ENCODE peak calls at places on chromosomes 1 and 21, in four cellular contexts. X is heart right ventricle, K is upper lobe of right lung, F is neural progenitor cell. L is an unnamed sample. For H3K4me1 and H3K36me3, the result is how much of the 10 kb centered on the place peaks cover.

GRCh38 chr1:15956150-15956549 is 19.8 kb downstream of the ZBTB17 start:
- DNase-seq in X (no peak), K (no peak), F (no peak), L (no peak)

GRCh38 chr21:37204580-37204979 is 62.6 kb downstream of the VPS26C start:
- DNase-seq in X (no peak), K (no peak), F (no peak), L (no peak)

GRCh38 chr1:173475564-173476196 is 1.5 kb upstream of the PRDX6 start:
- DNase-seq in X (no peak), K (no peak), F (no peak), L (peak)

GRCh38 chr1:28592314-28593071 is 428 bp downstream of the RAB42 start:
- DNase-seq in X (no peak), K (peak), F (peak), L (no peak)

GRCh38 chr1:72557446-72558049 is 275.2 kb upstream of the NEGR1 start:
- DNase-seq in X (no peak), K (no peak), F (peak), L (no peak)

GRCh38 chr1:12177999-12178441 is 11.2 kb downstream of the TNFRSF1B start:
- DNase-seq in X (no peak), K (peak), F (no peak), L (peak)

GRCh38 chr1:47402591-47402990 is 13.5 kb upstream of the FOXE3 start:
- DNase-seq in X (no peak), K (no peak), F (no peak), L (no peak)

GRCh38 chr21:28066051-28066450 is 926.6 kb downstream of the LTN1 start:
- DNase-seq in X (no peak), K (no peak), F (no peak), L (no peak)

GRCh38 chr1:39671793-39672550 is at the start of gene NT5C1A:
- DNase-seq in X (peak), K (peak), F (peak), L (peak)

GRCh38 chr1:75345538-75346292 is 211.5 kb downstream of the LHX8 start:
- DNase-seq in X (no peak), K (no peak), F (no peak), L (no peak)

GRCh38 chr21:25898671-25899070 is 163.9 kb downstream of the GABPA start:
- DNase-seq in X (no peak), K (no peak), F (no peak), L (no peak)

GRCh38 chr1:228810855-228811654 is 75.8 kb downstream of the RHOU start:
- DNase-seq in X (no peak), K (no peak), F (no peak), L (no peak)

GRCh38 chr1:65177457-65177856 is 29.5 kb downstream of the AK4 start:
- DNase-seq in X (no peak), K (no peak), F (no peak), L (no peak)

GRCh38 chr1:235253219-235253640 is 74.7 kb downstream of the ARID4B start:
- DNase-seq in X (peak), K (no peak), F (peak), L (peak)

GRCh38 chr1:12170263-12170671 is 3.5 kb downstream of the TNFRSF1B start:
- DNase-seq in X (no peak), K (no peak), F (no peak), L (no peak)

GRCh38 chr1:94398356-94398755 is 19.8 kb upstream of the ABCD3 start:
- DNase-seq in X (no peak), K (no peak), F (no peak), L (no peak)

GRCh38 chr1:243393093-243393492 is 137.3 kb downstream of the SDCCAG8 start:
- DNase-seq in X (no peak), K (no peak), F (no peak), L (no peak)

GRCh38 chr1:78323311-78323710 is 167.5 kb upstream of the PTGFR start:
- DNase-seq in X (no peak), K (no peak), F (no peak), L (no peak)

GRCh38 chr1:31559715-31560114 is 16.6 kb upstream of the TINAGL1 start:
- DNase-seq in X (no peak), K (no peak), F (no peak), L (no peak)

GRCh38 chr1:23638786-23639241 is 52.8 kb upstream of the RPL11 start:
- DNase-seq in X (peak), K (no peak), F (no peak), L (no peak)

GRCh38 chr1:29426701-29427279 is 190.5 kb downstream of the PTPRU start:
- DNase-seq in X (no peak), K (no peak), F (no peak), L (no peak)

GRCh38 chr1:244080343-244080929 is 29.4 kb downstream of the ZBTB18 start:
- DNase-seq in X (no peak), K (no peak), F (no peak), L (no peak)

GRCh38 chr1:187408217-187409004 is 579.7 kb downstream of the PLA2G4A start:
- DNase-seq in X (no peak), K (no peak), F (peak), L (no peak)

GRCh38 chr1:109619405-109619654 is at the start of gene GNAT2:
- DNase-seq in X (no peak), K (no peak), F (no peak), L (no peak)

GRCh38 chr1:102833171-102833570 is 275.2 kb downstream of the COL11A1 start:
- DNase-seq in X (no peak), K (no peak), F (no peak), L (no peak)

DNA sequence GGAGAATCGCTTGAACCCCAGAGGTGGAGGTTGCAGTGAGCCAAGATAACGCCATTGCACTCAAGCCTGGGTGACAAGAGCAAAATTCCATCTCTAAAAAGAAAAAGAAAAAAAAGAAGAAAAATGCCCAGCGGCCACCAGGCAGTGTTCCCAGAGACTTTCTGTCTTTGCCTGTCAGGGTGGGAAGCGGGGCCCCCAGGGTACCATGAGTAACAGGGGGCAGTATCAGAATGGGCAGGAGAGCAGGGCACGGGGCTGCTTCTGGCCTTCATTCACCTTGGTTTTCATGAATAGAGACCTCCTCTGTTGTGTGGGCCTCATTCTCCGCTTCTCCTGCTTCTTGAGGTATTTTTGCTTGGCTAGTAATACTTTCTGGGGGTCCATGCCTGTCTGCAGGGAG is 20.4 kb downstream of the SLC26A9 start:
- DNase-seq in X (no peak), K (no peak), F (no peak), L (no peak)
- H3K4me3 ChIP-seq in X (no peak), K (no peak), F (no peak), L (no peak)

DNA sequence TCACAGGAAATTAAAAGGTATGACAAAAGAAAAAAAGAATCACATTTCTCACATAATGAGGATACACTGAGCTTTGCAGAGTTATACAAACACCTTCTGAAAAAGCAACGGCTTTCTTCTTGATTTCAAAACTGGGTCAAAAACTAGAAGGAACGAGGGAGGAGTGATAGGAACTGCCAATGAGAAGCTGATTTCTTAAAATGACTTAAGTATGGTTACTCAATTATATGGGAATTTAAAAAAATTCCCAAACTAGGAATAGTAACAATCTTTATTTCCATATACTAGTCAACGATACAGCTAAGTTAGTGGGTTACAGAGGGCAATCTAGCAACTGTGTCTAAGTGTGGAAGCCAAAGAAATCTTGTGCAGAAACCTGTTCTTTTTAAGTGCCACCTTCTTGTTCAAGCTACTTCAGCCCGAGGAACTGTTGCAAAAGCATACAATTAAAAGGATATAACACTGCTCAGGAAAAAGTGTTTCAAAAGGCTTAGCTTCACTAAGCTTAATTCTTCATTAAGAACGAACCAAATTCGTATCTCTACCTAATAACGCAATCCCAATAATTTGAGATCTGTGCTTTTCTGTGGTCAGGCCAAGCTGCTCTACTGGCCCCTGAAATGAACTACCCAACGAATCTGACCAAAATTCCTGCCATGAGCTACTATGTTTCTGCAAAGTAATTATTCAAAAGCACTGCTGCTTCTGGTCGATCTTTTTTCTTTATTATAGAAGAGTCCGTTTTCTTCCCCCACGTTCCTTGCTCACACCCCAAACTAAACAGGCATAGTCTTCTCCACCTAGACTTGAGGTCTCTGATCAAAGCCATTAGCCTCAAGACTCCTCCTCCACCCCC is 1.9 kb downstream of the USP24 start:
- DNase-seq in X (no peak), K (no peak), F (no peak), L (no peak)
- H3K4me1 ChIP-seq in X (half or more), K (half or more), F (half or more), L (half or more)

GRCh38 chr1:11065796-11066195 is 6.0 kb upstream of the SRM start:
- DNase-seq in X (no peak), K (no peak), F (no peak), L (no peak)
- H3K36me3 ChIP-seq in X (half or more), K (half or more), F (under half), L (half or more)

GRCh38 chr1:81838600-81839218 is 38.0 kb downstream of the ADGRL2 start:
- DNase-seq in X (no peak), K (no peak), F (no peak), L (no peak)
- H3K4me3 ChIP-seq in X (no peak), K (no peak), F (no peak), L (no peak)

GRCh38 chr1:209837671-209838070 is 9.9 kb downstream of the UTP25 start:
- DNase-seq in X (no peak), K (no peak), F (no peak), L (no peak)

GRCh38 chr1:209835782-209836298 is 8.1 kb downstream of the UTP25 start:
- DNase-seq in X (no peak), K (no peak), F (no peak), L (no peak)

GRCh38 chr1:209840611-209841010 is 12.8 kb downstream of the UTP25 start:
- DNase-seq in X (no peak), K (no peak), F (no peak), L (no peak)

GRCh38 chr1:209839875-209840491 is 12.2 kb downstream of the UTP25 start:
- DNase-seq in X (no peak), K (no peak), F (no peak), L (no peak)

GRCh38 chr1:209838537-209838936 is 10.8 kb downstream of the UTP25 start:
- DNase-seq in X (no peak), K (peak), F (no peak), L (no peak)
- H3K4me1 ChIP-seq in X (under half), K (under half), F (under half), L (under half)

GRCh38 chr21:42858957-42859890 is 20.1 kb downstream of the WDR4 start:
- DNase-seq in X (no peak), K (no peak), F (no peak), L (no peak)
- H3K36me3 ChIP-seq in X (under half), K (half or more), F (under half), L (half or more)

GRCh38 chr1:204074274-204075115 is 1.6 kb downstream of the SOX13 start:
- DNase-seq in X (peak), K (peak), F (peak), L (no peak)
- H3K4me3 ChIP-seq in X (peak), K (peak), F (peak), L (no peak)

GRCh38 chr1:18290740-18291412 is 183.3 kb downstream of the IGSF21 start:
- DNase-seq in X (no peak), K (no peak), F (peak), L (no peak)

GRCh38 chr1:18293291-18293690 is 185.7 kb downstream of the IGSF21 start:
- DNase-seq in X (no peak), K (no peak), F (no peak), L (no peak)

GRCh38 chr1:18297896-18298648 is 182.7 kb upstream of the KLHDC7A start:
- DNase-seq in X (no peak), K (no peak), F (peak), L (no peak)

GRCh38 chr1:18292531-18292930 is 184.9 kb downstream of the IGSF21 start:
- DNase-seq in X (no peak), K (no peak), F (no peak), L (no peak)

GRCh38 chr1:18294437-18295176 is 186.1 kb upstream of the KLHDC7A start:
- DNase-seq in X (no peak), K (no peak), F (no peak), L (no peak)
- H3K4me1 ChIP-seq in X (under half), K (under half), F (under half), L (under half)

GRCh38 chr1:3790501-3790923 is 5.8 kb downstream of the LRRC47 start:
- DNase-seq in X (no peak), K (no peak), F (no peak), L (no peak)
- H3K36me3 ChIP-seq in X (under half), K (under half), F (under half), L (under half)

DNA sequence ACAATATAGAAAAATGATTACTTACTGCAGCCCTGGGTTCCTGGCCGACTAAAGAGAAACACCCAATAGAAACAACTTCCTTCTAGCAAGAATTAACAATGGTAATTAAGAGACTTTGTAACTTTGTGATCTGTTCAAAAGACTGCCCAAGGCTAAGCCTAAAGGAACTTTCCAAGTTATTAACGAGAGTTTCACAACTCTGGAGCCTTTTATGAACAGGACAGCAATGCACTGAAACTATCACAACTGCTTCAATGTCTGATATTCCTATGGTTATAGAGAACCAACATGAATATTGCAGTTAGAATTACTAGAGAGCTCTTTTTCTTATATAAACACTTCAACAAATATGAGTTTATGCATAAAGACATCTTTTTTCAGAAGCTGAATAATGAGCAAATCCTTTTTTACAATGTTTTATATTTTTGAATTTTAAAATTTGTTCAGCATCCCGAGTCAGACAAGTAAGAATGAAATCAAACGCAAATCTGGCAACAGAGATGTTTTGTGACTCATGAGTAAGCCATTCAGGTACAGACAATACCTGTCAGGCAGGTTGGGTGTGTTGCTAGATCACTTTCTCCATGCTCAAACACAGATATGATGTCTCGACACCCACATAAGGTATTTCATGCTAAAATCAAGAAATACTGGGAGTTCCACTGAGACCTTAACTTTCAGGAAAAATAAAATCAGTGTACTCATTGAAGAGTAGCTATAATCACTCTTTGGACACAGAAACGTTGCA is 22.2 kb upstream of the KCNJ15 start:
- DNase-seq in X (no peak), K (no peak), F (no peak), L (no peak)
- H3K4me3 ChIP-seq in X (no peak), K (no peak), F (no peak), L (no peak)

L was measured in CD4-positive, CD25-positive, alpha-beta regulatory T cell.